ENCODE peak calls at places on chromosomes 13 and 19, in four cellular contexts. L is SW480, I is GM03348, C is SK-N-SH. N is an unnamed sample.

GRCh38 chr19:12880551-12881171 is 588 bp downstream of the DNASE2 start:
- DNase-seq in L (peak; percentile 34), I (peak; percentile 50), C (no peak), N (peak; percentile 85)

GRCh38 chr13:26897706-26898550 is 137.3 kb upstream of the GPR12 start:
- DNase-seq in L (no peak), I (no peak), C (no peak), N (peak; percentile 57)

GRCh38 chr13:80742027-80742426 is 401.1 kb upstream of the SPRY2 start:
- DNase-seq in L (no peak), I (no peak), C (no peak), N (no peak)

GRCh38 chr13:50722437-50723125 is 120.9 kb downstream of the DLEU7 start:
- DNase-seq in L (no peak), I (no peak), C (no peak), N (no peak)

GRCh38 chr19:35267818-35268545 is 780 bp upstream of the USF2 start:
- DNase-seq in L (peak; percentile 61), I (peak; percentile 100), C (peak; percentile 99), N (peak; percentile 100)

GRCh38 chr19:29268721-29269483 is 56.0 kb upstream of the UQCRFS1 start:
- DNase-seq in L (no peak), I (no peak), C (no peak), N (peak; percentile 50)

GRCh38 chr13:74573654-74574053 is 439.4 kb upstream of the KLF12 start:
- DNase-seq in L (no peak), I (no peak), C (no peak), N (peak; percentile 29)

GRCh38 chr13:48251616-48252081 is 18.6 kb downstream of the ITM2B start:
- DNase-seq in L (no peak), I (peak; percentile 51), C (no peak), N (no peak)

GRCh38 chr19:41848666-41849065 is 3.8 kb downstream of the DMRTC2 start:
- DNase-seq in L (no peak), I (no peak), C (no peak), N (peak; percentile 36)

GRCh38 chr13:34939771-34940170 is 2.3 kb upstream of the NBEA start:
- DNase-seq in L (no peak), I (no peak), C (no peak), N (no peak)